ENCODE peak calls at places on chromosomes 5 and 9, in nine cellular contexts. J is ovary; D is AG04450; L is breast epithelium; K is fibroblast of lung; A is right lobe of liver; Q is CD8-positive, alpha-beta T cell; H is coronary artery; C is tibial nerve. F is an unnamed sample.

GRCh38 chr9:95778957-95779356 is 96.5 kb upstream of the ERCC6L2 start:
- DNase-seq in L (no peak), K (peak), C (peak), J (no peak), H (no peak), Q (no peak), A (no peak), D (peak), F (peak)

GRCh38 chr5:140767444-140767843 is 18.5 kb upstream of the PCDHA1 start:
- DNase-seq in K (no peak), L (no peak), Q (no peak), A (no peak), H (no peak), D (no peak), C (no peak), J (no peak), F (no peak)

GRCh38 chr5:68049053-68049713 is 166.4 kb upstream of the PIK3R1 start:
- DNase-seq in H (no peak), L (no peak), Q (no peak), C (no peak), D (no peak), K (peak), A (no peak), J (no peak), F (no peak)

GRCh38 chr5:123835421-123835820 is 323.4 kb downstream of the CSNK1G3 start:
- DNase-seq in A (no peak), Q (no peak), D (no peak), H (no peak), L (no peak), C (no peak), J (no peak), K (no peak), F (peak)

GRCh38 chr9:69762527-69762926 is 2.7 kb upstream of the PTAR1 start:
- DNase-seq in K (no peak), D (no peak), J (no peak), A (no peak), L (no peak), C (no peak), Q (no peak), H (no peak), F (peak)

GRCh38 chr5:42811591-42812392 is at the start of gene SELENOP:
- DNase-seq in K (no peak), L (peak), Q (no peak), C (peak), A (no peak), D (no peak), H (no peak), J (peak), F (peak)

GRCh38 chr5:76376141-76376900 is 26.8 kb upstream of the IQGAP2 start:
- DNase-seq in C (no peak), L (no peak), J (no peak), D (no peak), K (peak), A (no peak), H (no peak), Q (no peak), F (no peak)

GRCh38 chr9:128422783-128423150 is 2.1 kb downstream of the CERCAM start:
- DNase-seq in K (no peak), C (no peak), A (no peak), L (no peak), Q (no peak), H (no peak), J (no peak), D (no peak), F (no peak)

GRCh38 chr9:104903609-104904008 is 24.3 kb downstream of the ABCA1 start:
- DNase-seq in A (no peak), L (no peak), H (no peak), Q (no peak), K (peak), D (no peak), C (no peak), J (no peak), F (peak)

GRCh38 chr9:89969881-89970639 is 365.2 kb downstream of the GADD45G start:
- DNase-seq in Q (no peak), H (no peak), L (no peak), K (no peak), C (no peak), J (no peak), D (no peak), A (no peak), F (no peak)

GRCh38 chr9:127311239-127311741 is 46.7 kb downstream of the GARNL3 start:
- DNase-seq in A (no peak), Q (peak), C (peak), K (peak), L (no peak), D (no peak), H (peak), J (no peak), F (peak)

GRCh38 chr9:6645153-6646027 is at the start of gene GLDC:
- DNase-seq in L (peak), K (peak), C (no peak), Q (peak), D (no peak), H (no peak), A (peak), J (peak), F (peak)

GRCh38 chr5:135393229-135393628 is 5.8 kb downstream of the MACROH2A1 start:
- DNase-seq in K (no peak), D (no peak), H (no peak), L (no peak), J (no peak), A (no peak), Q (no peak), C (no peak), F (no peak)

GRCh38 chr5:138078006-138078643 is 5.7 kb upstream of the WNT8A start:
- DNase-seq in J (no peak), L (no peak), Q (no peak), H (no peak), C (no peak), A (no peak), K (no peak), D (no peak), F (no peak)

GRCh38 chr9:130024597-130024994 is 18.4 kb downstream of the FNBP1 start:
- DNase-seq in D (no peak), J (no peak), C (no peak), H (no peak), Q (no peak), L (no peak), K (peak), A (peak), F (no peak)

GRCh38 chr5:174609116-174609515 is 115.3 kb upstream of the MSX2 start:
- DNase-seq in J (no peak), C (no peak), Q (no peak), L (no peak), D (no peak), K (peak), A (no peak), H (no peak), F (no peak)

DNA sequence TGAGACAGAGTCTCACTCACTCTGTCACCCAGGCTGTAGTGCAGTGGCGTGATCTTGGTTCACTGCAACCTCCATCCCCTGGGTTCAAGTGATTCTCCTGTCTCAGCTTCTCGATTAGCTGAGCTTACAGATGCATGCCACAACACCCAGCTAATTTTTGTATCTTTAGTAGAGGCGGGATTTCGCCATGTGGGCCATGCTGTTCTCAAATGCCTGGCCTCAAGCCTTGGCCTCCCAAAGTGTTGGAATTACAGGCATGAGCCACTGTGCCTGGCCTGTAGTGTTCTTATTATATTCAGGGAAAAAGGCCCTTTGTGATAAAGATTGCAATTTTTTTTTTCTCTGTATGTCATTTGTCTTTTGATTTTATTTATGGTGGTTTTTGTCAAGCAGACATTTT is 24.0 kb upstream of the MCCC2 start:
- DNase-seq in J (no peak), K (no peak), L (no peak), D (no peak), A (no peak), C (no peak), Q (no peak), H (no peak), F (no peak)
- TF ChIP-seq CTCF in J (no peak), K (no peak), L (no peak), D (no peak), A (no peak), C (no peak), Q (no peak), H (no peak), F (no peak)

GRCh38 chr9:136437839-136438547 is 1.7 kb downstream of the INPP5E start:
- DNase-seq in H (no peak), C (no peak), A (no peak), L (no peak), Q (no peak), K (no peak), J (no peak), D (no peak), F (peak)

GRCh38 chr9:136438909-136439549 is 616 bp downstream of the INPP5E start:
- DNase-seq in L (no peak), C (no peak), D (no peak), K (peak), J (peak), A (no peak), H (peak), Q (peak), F (peak)

GRCh38 chr9:136438548-136438908 is 1.1 kb downstream of the INPP5E start:
- DNase-seq in K (peak), A (no peak), L (no peak), H (no peak), D (no peak), J (no peak), C (no peak), Q (no peak), F (peak)

GRCh38 chr9:136436055-136436634 is 3.5 kb downstream of the INPP5E start:
- DNase-seq in K (no peak), A (no peak), C (no peak), J (no peak), L (no peak), H (peak), Q (no peak), D (no peak), F (no peak)

DNA sequence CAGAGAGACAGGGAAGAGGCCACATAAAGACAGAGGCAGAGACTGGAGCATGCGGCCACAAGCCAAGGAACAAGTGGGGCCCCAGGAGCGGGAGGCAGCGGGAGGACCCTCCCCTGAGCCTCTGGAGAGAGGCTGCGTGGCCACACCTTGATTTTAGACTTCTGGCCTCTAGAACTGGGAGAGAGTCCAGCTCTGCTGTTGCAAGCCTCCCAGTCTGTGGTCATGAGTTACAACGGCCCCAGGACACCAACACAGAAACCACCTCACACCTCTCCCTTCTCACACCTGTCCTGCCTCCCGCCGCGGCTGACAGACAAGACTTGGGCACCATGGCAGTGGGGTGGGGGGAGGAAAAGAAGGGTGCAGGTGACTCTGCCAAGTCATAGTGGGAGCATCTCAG is 2.2 kb downstream of the INPP5E start:
- DNase-seq in K (peak), H (no peak), J (no peak), Q (no peak), L (no peak), A (no peak), D (no peak), C (no peak), F (peak)
- H3K4me3 ChIP-seq in K (peak), H (peak), J (no peak), Q (no peak), L (peak), A (peak), D (peak), C (peak), F (peak)

GRCh38 chr5:40960027-40960426 is 50.7 kb downstream of the C7 start:
- DNase-seq in H (no peak), A (no peak), C (no peak), D (no peak), K (no peak), Q (no peak), J (no peak), L (no peak), F (peak)

GRCh38 chr5:40958811-40959210 is 49.5 kb downstream of the C7 start:
- DNase-seq in H (no peak), A (no peak), C (no peak), Q (no peak), L (no peak), J (no peak), K (no peak), D (no peak), F (no peak)

GRCh38 chr5:40957048-40957447 is 47.8 kb downstream of the C7 start:
- DNase-seq in J (no peak), A (no peak), Q (no peak), K (no peak), H (no peak), L (no peak), D (no peak), C (no peak), F (no peak)

GRCh38 chr5:40962207-40962955 is 53.1 kb downstream of the C7 start:
- DNase-seq in L (no peak), D (no peak), J (no peak), H (no peak), A (no peak), C (no peak), K (no peak), Q (no peak), F (no peak)
- TF ChIP-seq CTCF in L (no peak), D (no peak), J (no peak), H (no peak), A (peak), C (no peak), K (no peak), Q (no peak), F (no peak)

GRCh38 chr5:16522096-16522495 is 56.5 kb upstream of the ZNF622 start:
- DNase-seq in J (no peak), A (no peak), K (no peak), H (no peak), Q (no peak), C (no peak), L (no peak), D (no peak), F (no peak)

GRCh38 chr5:16519435-16519834 is 53.8 kb upstream of the ZNF622 start:
- DNase-seq in L (no peak), D (no peak), C (no peak), Q (no peak), A (no peak), K (no peak), J (no peak), H (no peak), F (no peak)

GRCh38 chr5:16520806-16521205 is 55.2 kb upstream of the ZNF622 start:
- DNase-seq in L (no peak), A (no peak), D (no peak), K (no peak), C (no peak), Q (no peak), J (no peak), H (no peak), F (no peak)

GRCh38 chr5:16518606-16519005 is 53.0 kb upstream of the ZNF622 start:
- DNase-seq in D (no peak), C (no peak), A (no peak), Q (no peak), L (no peak), H (no peak), K (no peak), J (no peak), F (no peak)

GRCh38 chr5:16521561-16522090 is 56.0 kb upstream of the ZNF622 start:
- DNase-seq in C (no peak), H (no peak), Q (no peak), J (no peak), D (no peak), K (no peak), A (peak), L (no peak), F (no peak)
- H3K4me3 ChIP-seq in C (no peak), H (no peak), Q (no peak), J (no peak), D (no peak), K (no peak), A (no peak), L (no peak), F (no peak)

GRCh38 chr5:81898403-81898802 is 73.4 kb upstream of the ATG10 start:
- DNase-seq in K (no peak), Q (no peak), H (no peak), D (no peak), L (no peak), C (no peak), J (no peak), A (no peak), F (no peak)
- TF ChIP-seq CTCF in K (no peak), Q (no peak), H (no peak), D (no peak), L (no peak), C (no peak), J (no peak), A (no peak), F (no peak)

DNA sequence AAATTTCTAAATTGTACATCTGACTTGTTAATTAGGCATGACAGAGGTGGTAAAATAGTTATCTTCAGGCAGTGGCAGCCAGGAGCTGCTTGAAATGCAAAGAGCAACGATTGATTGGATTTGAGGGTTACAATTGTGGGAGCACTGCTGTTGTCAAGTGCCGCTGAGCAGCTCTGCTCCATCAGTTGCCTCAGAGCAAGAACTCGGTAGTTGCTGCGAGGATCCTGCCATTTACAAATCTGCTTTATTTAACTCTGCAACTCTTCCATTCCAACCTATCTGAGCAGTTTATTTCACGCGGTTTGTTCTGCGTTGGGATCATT is 12.6 kb downstream of the PBX3 start:
- DNase-seq in L (no peak), D (no peak), Q (no peak), K (peak), C (no peak), A (no peak), J (no peak), H (no peak), F (peak)
- H3K4me3 ChIP-seq in L (no peak), D (peak), Q (peak), K (peak), C (peak), A (peak), J (peak), H (peak), F (no peak)

GRCh38 chr9:36665387-36665786 is 92.7 kb downstream of the MELK start:
- DNase-seq in J (no peak), H (no peak), C (no peak), D (no peak), L (no peak), K (peak), A (no peak), Q (no peak), F (no peak)

GRCh38 chr9:36656842-36657241 is 84.1 kb downstream of the MELK start:
- DNase-seq in A (no peak), H (no peak), D (no peak), J (no peak), L (no peak), Q (no peak), C (no peak), K (no peak), F (no peak)

GRCh38 chr9:36664806-36665205 is 92.1 kb downstream of the MELK start:
- DNase-seq in K (no peak), J (no peak), L (no peak), Q (no peak), A (no peak), C (no peak), H (no peak), D (no peak), F (no peak)

GRCh38 chr9:36659500-36659899 is 86.8 kb downstream of the MELK start:
- DNase-seq in C (no peak), D (no peak), A (no peak), J (no peak), Q (no peak), H (no peak), K (no peak), L (no peak), F (no peak)
- TF ChIP-seq CTCF in C (no peak), D (no peak), A (no peak), J (no peak), Q (no peak), H (no peak), K (no peak), L (no peak), F (no peak)

GRCh38 chr9:99868845-99869244 is 37.6 kb upstream of the STX17 start:
- DNase-seq in K (no peak), J (no peak), L (no peak), H (no peak), D (no peak), C (no peak), Q (no peak), A (no peak), F (no peak)
- H3K4me3 ChIP-seq in K (no peak), J (no peak), L (no peak), H (no peak), D (no peak), C (no peak), Q (no peak), A (no peak), F (no peak)

GRCh38 chr5:141941307-141941706 is 16.7 kb downstream of the PCDH12 start:
- DNase-seq in K (peak), Q (no peak), A (no peak), L (no peak), D (no peak), H (no peak), C (no peak), J (no peak), F (peak)

GRCh38 chr5:141941779-141942178 is 16.2 kb downstream of the PCDH12 start:
- DNase-seq in D (no peak), L (no peak), C (no peak), Q (no peak), H (no peak), J (no peak), A (no peak), K (no peak), F (no peak)

GRCh38 chr5:141942185-141942857 is 15.7 kb downstream of the PCDH12 start:
- DNase-seq in A (no peak), K (no peak), J (no peak), L (no peak), C (no peak), D (no peak), H (no peak), Q (no peak), F (no peak)

GRCh38 chr5:141944086-141944485 is 13.9 kb downstream of the PCDH12 start:
- DNase-seq in Q (no peak), D (no peak), K (no peak), L (no peak), J (no peak), C (no peak), A (no peak), H (no peak), F (no peak)

GRCh38 chr5:141940695-141941271 is 17.1 kb downstream of the DELE1 start:
- DNase-seq in K (peak), L (no peak), J (no peak), D (no peak), H (no peak), C (no peak), Q (no peak), A (no peak), F (no peak)
- TF ChIP-seq CTCF in K (peak), L (no peak), J (no peak), D (peak), H (no peak), C (no peak), Q (no peak), A (no peak), F (no peak)

DNA sequence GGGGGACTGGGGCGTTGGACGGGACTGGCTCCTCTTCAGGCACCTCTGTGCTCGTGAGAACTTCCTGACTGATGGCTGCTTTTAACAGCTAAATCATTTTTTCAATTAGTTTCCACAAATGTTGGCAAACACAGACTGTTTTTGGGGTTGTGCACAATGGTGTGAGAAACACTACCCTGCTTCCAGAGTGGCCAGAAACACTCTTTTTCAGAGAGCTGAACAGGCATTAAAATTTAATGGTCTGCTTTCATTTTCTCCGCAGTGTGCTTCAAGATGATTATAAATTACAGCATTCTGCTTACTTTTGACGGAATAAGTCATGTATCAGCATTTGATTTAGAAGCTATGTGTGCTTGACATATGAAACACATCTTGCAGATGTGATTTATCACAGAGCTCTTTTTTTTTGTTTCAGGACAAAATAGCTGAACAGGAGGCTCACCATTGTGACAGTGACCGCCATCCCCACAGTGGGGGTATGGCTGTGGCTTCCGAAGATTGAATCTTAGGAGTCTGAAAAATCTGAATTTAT is 454.5 kb upstream of the ZNF608 start:
- DNase-seq in A (no peak), K (no peak), H (no peak), J (no peak), D (no peak), L (no peak), Q (no peak), C (no peak), F (no peak)
- H3K4me3 ChIP-seq in A (peak), K (peak), H (peak), J (peak), D (peak), L (peak), Q (no peak), C (peak), F (peak)